ENCODE peak calls at places on chromosomes 4 and X, in eight cellular contexts. N, H, V, C, X, D, I and G are unnamed samples.

GRCh38 chrX:151153086-151153485 is 23.3 kb upstream of the GPR50 start:
- DNase-seq in N (no peak), H (no peak), V (peak), C (no peak), X (peak), D (no peak), I (no peak), G (peak)

GRCh38 chr4:182863501-182863900 is 53.7 kb downstream of the DCTD start:
- DNase-seq in N (no peak), H (no peak), V (no peak), C (no peak), X (no peak), D (peak), I (peak), G (no peak)

GRCh38 chr4:164536829-164537228 is 217.1 kb upstream of the SMIM31 start:
- DNase-seq in N (no peak), H (no peak), V (peak), C (no peak), X (no peak), D (no peak), I (no peak), G (no peak)

GRCh38 chrX:47523297-47523696 is 37.7 kb upstream of the ARAF start:
- DNase-seq in N (peak), H (peak), V (peak), C (peak), X (peak), D (peak), I (peak), G (peak)

GRCh38 chrX:107054978-107055377 is 55.0 kb upstream of the MORC4 start:
- DNase-seq in N (no peak), H (no peak), V (no peak), C (no peak), X (no peak), D (no peak), I (no peak), G (no peak)

GRCh38 chr4:164251257-164251656 is 502.7 kb upstream of the SMIM31 start:
- DNase-seq in N (no peak), H (no peak), V (no peak), C (no peak), X (no peak), D (peak), I (no peak), G (no peak)

GRCh38 chr4:89929425-89930272 is 35.0 kb downstream of the MMRN1 start:
- DNase-seq in N (no peak), H (peak), V (no peak), C (no peak), X (no peak), D (no peak), I (no peak), G (no peak)

GRCh38 chrX:134736351-134736750 is 78.1 kb upstream of the PLAC1 start:
- DNase-seq in N (no peak), H (no peak), V (no peak), C (no peak), X (no peak), D (no peak), I (no peak), G (no peak)

GRCh38 chr4:147643616-147644015 is 26.4 kb downstream of the TMEM184C start:
- DNase-seq in N (no peak), H (no peak), V (no peak), C (no peak), X (no peak), D (no peak), I (no peak), G (no peak)

GRCh38 chr4:123785515-123785914 is 388.9 kb downstream of the SPRY1 start:
- DNase-seq in N (peak), H (no peak), V (peak), C (peak), X (peak), D (no peak), I (no peak), G (no peak)

GRCh38 chrX:123504630-123505270 is 228.1 kb downstream of the THOC2 start:
- DNase-seq in N (no peak), H (no peak), V (no peak), C (no peak), X (no peak), D (no peak), I (no peak), G (no peak)

GRCh38 chrX:74179071-74179470 is 124.9 kb upstream of the ZCCHC13 start:
- DNase-seq in N (no peak), H (no peak), V (peak), C (no peak), X (no peak), D (no peak), I (no peak), G (no peak)